ENCODE peak calls at places on chromosomes 11 and 22, in eight cellular contexts. B is activated CD4-positive, CD25-positive, alpha-beta regulatory T cell; P is left lung; S is ureter; J is MV-4-11; U is CD8-positive, alpha-beta memory T cell; K is NCI-H524; X is SHP77 treated with DMSO at 0.1 percent for 48 hours. A is an unnamed sample.

GRCh38 chr11:32809313-32809712 is 14.9 kb upstream of the CCDC73 start:
- DNase-seq in B (no peak), P (peak; percentile 68), S (peak; percentile 72), J (peak; percentile 75), U (peak; percentile 15), K (peak; percentile 46), X (peak; percentile 24), A (peak; percentile 70)

GRCh38 chr22:48672387-48672786 is 1155.3 kb downstream of the BRD1 start:
- DNase-seq in B (no peak), P (no peak), S (no peak), J (no peak), U (no peak), K (no peak), X (no peak), A (no peak)

GRCh38 chr11:94473177-94473799 is 20.4 kb downstream of the MRE11 start:
- DNase-seq in B (no peak), P (no peak), S (no peak), J (peak; percentile 94), U (no peak), K (no peak), X (no peak), A (no peak)

GRCh38 chr11:64835616-64836447 is 8.6 kb downstream of the CDC42BPG start:
- DNase-seq in B (no peak), P (no peak), S (no peak), J (no peak), U (no peak), K (no peak), X (no peak), A (no peak)

GRCh38 chr11:57618438-57618837 is 21.0 kb downstream of the SERPING1 start:
- DNase-seq in B (no peak), P (no peak), S (no peak), J (no peak), U (no peak), K (no peak), X (no peak), A (no peak)

GRCh38 chr11:6258571-6258998 is 1.1 kb upstream of the CCKBR start:
- DNase-seq in B (no peak), P (no peak), S (no peak), J (no peak), U (no peak), K (peak; percentile 36), X (no peak), A (no peak)

GRCh38 chr22:44120314-44120704 is 60.4 kb upstream of the PARVG start:
- DNase-seq in B (no peak), P (no peak), S (no peak), J (no peak), U (no peak), K (no peak), X (no peak), A (no peak)

GRCh38 chr22:29152381-29153138 is 53.1 kb upstream of the EMID1 start:
- DNase-seq in B (no peak), P (peak; percentile 57), S (peak; percentile 53), J (peak; percentile 79), U (no peak), K (no peak), X (no peak), A (no peak)

GRCh38 chr22:17797721-17798559 is 23.7 kb upstream of the BID start:
- DNase-seq in B (no peak), P (no peak), S (no peak), J (peak; percentile 96), U (no peak), K (no peak), X (no peak), A (no peak)